ENCODE peak calls at places on chromosomes 4 and X, in five cellular contexts. One of them, this sample, is unnamed.

GRCh38 chrX:65607070-65607742 is 60.2 kb upstream of the MSN start:
- DNase-seq in EH: peak; percentile 61
- DNase-seq in H54: no peak
- DNase-seq in A172: peak; percentile 17
- DNase-seq in occipital lobe: no peak
- DNase-seq in this sample: no peak

GRCh38 chr4:71333368-71333767 is 5.5 kb upstream of the SLC4A4 start:
- DNase-seq in EH: no peak
- DNase-seq in occipital lobe: no peak
- DNase-seq in H54: no peak
- DNase-seq in A172: no peak
- DNase-seq in this sample: no peak

GRCh38 chrX:155048997-155049619 is 21.8 kb downstream of the CMC4 start:
- DNase-seq in A172: peak; percentile 46
- DNase-seq in EH: peak; percentile 59
- DNase-seq in occipital lobe: peak; percentile 16
- DNase-seq in H54: no peak
- DNase-seq in this sample: no peak

GRCh38 chr4:54187148-54187547 is 41.9 kb upstream of the PDGFRA start:
- DNase-seq in A172: no peak
- DNase-seq in EH: no peak
- DNase-seq in occipital lobe: no peak
- DNase-seq in H54: no peak
- DNase-seq in this sample: no peak

GRCh38 chr4:157196050-157196449 is 24.5 kb upstream of the GRIA2 start:
- DNase-seq in H54: no peak
- DNase-seq in EH: no peak
- DNase-seq in occipital lobe: no peak
- DNase-seq in A172: no peak
- DNase-seq in this sample: no peak

GRCh38 chr4:117134386-117134785 is 49.0 kb upstream of the TRAM1L1 start:
- DNase-seq in EH: peak; percentile 24
- DNase-seq in A172: peak; percentile 82
- DNase-seq in H54: peak; percentile 1
- DNase-seq in occipital lobe: peak; percentile 2
- DNase-seq in this sample: no peak

GRCh38 chr4:147709999-147710398 is 21.9 kb upstream of the ARHGAP10 start:
- DNase-seq in H54: peak; percentile 51
- DNase-seq in EH: peak; percentile 54
- DNase-seq in A172: peak; percentile 82
- DNase-seq in occipital lobe: no peak
- DNase-seq in this sample: no peak

GRCh38 chr4:16893141-16893571 is 5.3 kb downstream of the LDB2 start:
- DNase-seq in occipital lobe: no peak
- DNase-seq in H54: no peak
- DNase-seq in A172: no peak
- DNase-seq in EH: peak; percentile 55
- DNase-seq in this sample: no peak

GRCh38 chr4:160353548-160353947 is 1250.7 kb downstream of the RAPGEF2 start:
- DNase-seq in occipital lobe: peak; percentile 23
- DNase-seq in A172: no peak
- DNase-seq in EH: no peak
- DNase-seq in H54: no peak
- DNase-seq in this sample: no peak

GRCh38 chrX:87236836-87237235 is 280.8 kb upstream of the KLHL4 start:
- DNase-seq in EH: no peak
- DNase-seq in A172: no peak
- DNase-seq in H54: no peak
- DNase-seq in occipital lobe: peak; percentile 1
- DNase-seq in this sample: no peak

GRCh38 chrX:40922307-40922706 is 162.9 kb upstream of the USP9X start:
- DNase-seq in occipital lobe: no peak
- DNase-seq in H54: no peak
- DNase-seq in EH: peak; percentile 51
- DNase-seq in A172: peak; percentile 86
- DNase-seq in this sample: no peak

GRCh38 chrX:39816871-39817731 is 280.7 kb downstream of the BCOR start:
- DNase-seq in EH: peak; percentile 54
- DNase-seq in A172: no peak
- DNase-seq in H54: no peak
- DNase-seq in occipital lobe: peak; percentile 53
- DNase-seq in this sample: no peak

GRCh38 chrX:153970398-153971123 is 1.1 kb downstream of the HCFC1 start:
- DNase-seq in A172: peak; percentile 82
- DNase-seq in EH: peak; percentile 80
- DNase-seq in H54: no peak
- DNase-seq in occipital lobe: peak; percentile 51
- DNase-seq in this sample: no peak

GRCh38 chrX:74924449-74925209 is 623 bp downstream of the NEXMIF start:
- DNase-seq in EH: peak; percentile 0
- DNase-seq in occipital lobe: peak; percentile 18
- DNase-seq in H54: no peak
- DNase-seq in A172: no peak
- DNase-seq in this sample: no peak

GRCh38 chrX:115650449-115650848 is 89.5 kb downstream of the PLS3 start:
- DNase-seq in EH: peak; percentile 30
- DNase-seq in A172: no peak
- DNase-seq in occipital lobe: no peak
- DNase-seq in H54: no peak
- DNase-seq in this sample: no peak

GRCh38 chr4:54542119-54542438 is 115.7 kb upstream of the KIT start:
- DNase-seq in H54: no peak
- DNase-seq in A172: no peak
- DNase-seq in occipital lobe: no peak
- DNase-seq in EH: peak; percentile 94
- DNase-seq in this sample: no peak

GRCh38 chr4:102585329-102585728 is 84.2 kb downstream of the NFKB1 start:
- DNase-seq in H54: no peak
- DNase-seq in EH: no peak
- DNase-seq in occipital lobe: no peak
- DNase-seq in A172: no peak
- DNase-seq in this sample: no peak

GRCh38 chr4:45036677-45037076 is 310.3 kb upstream of the GNPDA2 start:
- DNase-seq in EH: no peak
- DNase-seq in occipital lobe: no peak
- DNase-seq in A172: peak; percentile 1
- DNase-seq in H54: no peak
- DNase-seq in this sample: no peak

GRCh38 chrX:11953615-11954014 is 184.7 kb upstream of the FRMPD4 start:
- DNase-seq in H54: no peak
- DNase-seq in occipital lobe: no peak
- DNase-seq in A172: peak; percentile 52
- DNase-seq in EH: peak; percentile 85
- DNase-seq in this sample: no peak

GRCh38 chr4:99394913-99395312 is 40.2 kb downstream of the ADH7 start:
- DNase-seq in occipital lobe: no peak
- DNase-seq in EH: peak; percentile 76
- DNase-seq in H54: no peak
- DNase-seq in A172: no peak
- DNase-seq in this sample: no peak

GRCh38 chrX:107025538-107025937 is 25.5 kb upstream of the MORC4 start:
- DNase-seq in EH: peak; percentile 34
- DNase-seq in H54: peak; percentile 2
- DNase-seq in A172: no peak
- DNase-seq in occipital lobe: no peak
- DNase-seq in this sample: no peak

GRCh38 chr4:56082809-56083208 is 134.1 kb downstream of the CEP135 start:
- DNase-seq in H54: no peak
- DNase-seq in occipital lobe: no peak
- DNase-seq in A172: no peak
- DNase-seq in EH: no peak
- DNase-seq in this sample: no peak

GRCh38 chr4:1533501-1534064 is 127.3 kb upstream of the NKX1-1 start:
- DNase-seq in H54: no peak
- DNase-seq in occipital lobe: no peak
- DNase-seq in A172: no peak
- DNase-seq in EH: peak; percentile 8
- DNase-seq in this sample: no peak

GRCh38 chrX:51742586-51742985 is 656 bp upstream of the GSPT2 start:
- DNase-seq in A172: no peak
- DNase-seq in H54: no peak
- DNase-seq in EH: no peak
- DNase-seq in occipital lobe: no peak
- DNase-seq in this sample: no peak

GRCh38 chr4:148444296-148445070 is 2.3 kb upstream of the NR3C2 start:
- DNase-seq in EH: peak; percentile 7
- DNase-seq in H54: no peak
- DNase-seq in A172: no peak
- DNase-seq in occipital lobe: peak; percentile 66
- DNase-seq in this sample: peak; percentile 33

GRCh38 chrX:72532371-72532770 is 40.3 kb downstream of the HDAC8 start:
- DNase-seq in EH: peak; percentile 40
- DNase-seq in A172: no peak
- DNase-seq in occipital lobe: no peak
- DNase-seq in H54: no peak
- DNase-seq in this sample: no peak

GRCh38 chr4:139568206-139568969 is 12.4 kb upstream of the SETD7 start:
- DNase-seq in occipital lobe: no peak
- DNase-seq in H54: no peak
- DNase-seq in EH: no peak
- DNase-seq in A172: no peak
- DNase-seq in this sample: no peak

GRCh38 chr4:24174622-24175021 is 284.8 kb upstream of the PPARGC1A start:
- DNase-seq in EH: peak; percentile 18
- DNase-seq in H54: no peak
- DNase-seq in A172: no peak
- DNase-seq in occipital lobe: no peak
- DNase-seq in this sample: no peak

GRCh38 chrX:118197730-118198129 is 81.1 kb upstream of the KLHL13 start:
- DNase-seq in A172: no peak
- DNase-seq in occipital lobe: no peak
- DNase-seq in EH: no peak
- DNase-seq in H54: no peak
- DNase-seq in this sample: no peak

GRCh38 chr4:37383579-37384229 is 139.2 kb downstream of the NWD2 start:
- DNase-seq in occipital lobe: no peak
- DNase-seq in H54: peak; percentile 1
- DNase-seq in A172: peak; percentile 31
- DNase-seq in EH: peak; percentile 3
- DNase-seq in this sample: no peak

GRCh38 chr4:98794565-98795205 is 134.2 kb downstream of the EIF4E start:
- DNase-seq in occipital lobe: no peak
- DNase-seq in H54: no peak
- DNase-seq in A172: peak; percentile 24
- DNase-seq in EH: peak; percentile 44
- DNase-seq in this sample: no peak

GRCh38 chr4:26323807-26324206 is 3.0 kb downstream of the RBPJ start:
- DNase-seq in occipital lobe: no peak
- DNase-seq in H54: no peak
- DNase-seq in EH: peak; percentile 68
- DNase-seq in A172: no peak
- DNase-seq in this sample: no peak

GRCh38 chr4:38820329-38821061 is 15.9 kb upstream of the TLR1 start:
- DNase-seq in H54: no peak
- DNase-seq in occipital lobe: no peak
- DNase-seq in EH: no peak
- DNase-seq in A172: no peak
- DNase-seq in this sample: no peak

GRCh38 chrX:153722704-153723350 is 1.4 kb downstream of the BCAP31 start:
- DNase-seq in occipital lobe: no peak
- DNase-seq in A172: no peak
- DNase-seq in H54: no peak
- DNase-seq in EH: peak; percentile 15
- DNase-seq in this sample: no peak

GRCh38 chr4:38740303-38740702 is 42.5 kb downstream of the TLR10 start:
- DNase-seq in EH: no peak
- DNase-seq in A172: no peak
- DNase-seq in H54: no peak
- DNase-seq in occipital lobe: no peak
- DNase-seq in this sample: no peak

GRCh38 chrX:146090732-146091131 is 273.1 kb downstream of the SLITRK2 start:
- DNase-seq in occipital lobe: no peak
- DNase-seq in H54: no peak
- DNase-seq in EH: no peak
- DNase-seq in A172: no peak
- DNase-seq in this sample: no peak

GRCh38 chr4:145213245-145213644 is 32.9 kb upstream of the OTUD4 start:
- DNase-seq in EH: no peak
- DNase-seq in occipital lobe: no peak
- DNase-seq in H54: no peak
- DNase-seq in A172: no peak
- DNase-seq in this sample: no peak

This sample was measured in central memory CD8-positive, alpha-beta T cell.